ENCODE peak calls at places on chromosomes 13 and 19, in five cellular contexts. D is adipocyte, G is uterus, K is PC-9, R is NT2/D1. N is an unnamed sample.

GRCh38 chr13:78102121-78102677 is 183.6 kb upstream of the EDNRB start:
- DNase-seq in D (peak; percentile 83), K (no peak), G (peak; percentile 20), R (no peak), N (no peak)

GRCh38 chr19:27758626-27759505 is 1454.1 kb downstream of the UQCRFS1 start:
- DNase-seq in D (no peak), G (no peak), K (no peak), R (no peak), N (no peak)

GRCh38 chr19:10228925-10229324 is 2.2 kb downstream of the S1PR2 start:
- DNase-seq in D (peak; percentile 79), G (no peak), R (no peak), K (no peak), N (peak; percentile 61)

GRCh38 chr19:29610213-29610573 is 4.1 kb downstream of the POP4 start:
- DNase-seq in R (no peak), K (no peak), D (no peak), G (no peak), N (no peak)

GRCh38 chr19:48752511-48753365 is at the start of gene FUT1:
- DNase-seq in R (peak; percentile 30), K (peak; percentile 95), G (no peak), D (peak; percentile 55), N (no peak)

GRCh38 chr19:55079400-55080038 is 3.9 kb downstream of the EPS8L1 start:
- DNase-seq in R (no peak), K (no peak), D (no peak), G (no peak), N (no peak)

GRCh38 chr13:46633416-46633815 is 80.4 kb downstream of the LRCH1 start:
- DNase-seq in R (no peak), G (no peak), K (no peak), D (peak; percentile 76), N (no peak)

GRCh38 chr13:102993348-102993747 is 72.9 kb downstream of the SLC10A2 start:
- DNase-seq in D (peak; percentile 8), G (no peak), K (no peak), R (no peak), N (no peak)

GRCh38 chr19:15618321-15618720 is 3.3 kb downstream of the CYP4F8 start:
- DNase-seq in D (no peak), G (no peak), K (no peak), R (no peak), N (no peak)

GRCh38 chr13:104577029-104577820 is 1511.0 kb upstream of the SLC10A2 start:
- DNase-seq in R (no peak), G (no peak), D (no peak), K (no peak), N (no peak)

GRCh38 chr19:12943437-12944044 is 2.1 kb upstream of the RAD23A start:
- DNase-seq in G (no peak), K (no peak), R (no peak), D (no peak), N (no peak)

GRCh38 chr19:18196511-18196845 is 3.5 kb downstream of the MPV17L2 start:
- DNase-seq in K (no peak), D (no peak), G (no peak), R (no peak), N (no peak)

GRCh38 chr13:108155185-108156106 is 59.9 kb downstream of the LIG4 start:
- DNase-seq in R (peak; percentile 22), G (peak; percentile 24), D (peak; percentile 80), K (peak; percentile 48), N (peak; percentile 68)

GRCh38 chr13:51644649-51645048 is 60.4 kb downstream of the WDFY2 start:
- DNase-seq in K (peak; percentile 75), D (peak; percentile 39), G (no peak), R (no peak), N (no peak)

GRCh38 chr13:79988573-79988972 is 352.4 kb downstream of the SPRY2 start:
- DNase-seq in R (no peak), G (no peak), D (peak; percentile 64), K (no peak), N (no peak)

GRCh38 chr19:36113895-36114762 is 546 bp downstream of the POLR2I start:
- DNase-seq in G (peak; percentile 42), R (no peak), K (no peak), D (peak; percentile 56), N (no peak)

GRCh38 chr13:32736648-32737047 is 150.4 kb downstream of the PDS5B start:
- DNase-seq in R (no peak), D (no peak), K (no peak), G (no peak), N (no peak)

GRCh38 chr13:32734511-32734910 is 148.3 kb downstream of the PDS5B start:
- DNase-seq in K (no peak), G (no peak), D (peak; percentile 15), R (no peak), N (peak; percentile 69)

GRCh38 chr13:32735859-32736258 is 149.6 kb downstream of the PDS5B start:
- DNase-seq in G (no peak), K (no peak), D (no peak), R (no peak), N (no peak)

GRCh38 chr13:32737679-32738078 is 151.4 kb downstream of the PDS5B start:
- DNase-seq in D (no peak), G (no peak), R (no peak), K (no peak), N (no peak)

DNA sequence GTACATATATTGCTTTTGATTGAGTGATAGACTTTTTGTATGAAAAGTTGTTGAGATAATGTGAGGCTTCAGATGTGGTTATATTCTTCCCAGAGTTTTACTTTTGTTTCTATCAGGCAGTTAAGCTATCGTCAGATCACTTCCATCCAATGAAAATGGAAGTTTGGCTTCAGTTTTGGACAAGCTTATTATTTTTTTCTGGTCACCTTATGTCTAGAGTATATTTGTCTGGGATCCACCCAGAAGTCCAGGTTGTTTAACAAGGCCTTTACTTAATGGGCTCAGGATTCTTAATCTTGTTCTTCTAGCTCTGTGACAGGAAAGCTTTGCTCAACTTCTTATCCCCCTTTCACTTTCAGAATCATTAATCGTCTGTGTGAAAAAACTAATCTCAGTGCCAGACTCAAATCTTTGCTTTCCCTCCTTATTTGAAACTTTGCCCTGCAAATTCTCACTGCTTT is 150.9 kb downstream of the PDS5B start:
- DNase-seq in K (no peak), D (no peak), R (no peak), G (no peak), N (peak; percentile 23)
- H3K4me3 ChIP-seq in K (no peak overlapping the region), D (peak overlapping the region; percentile 79), R (no peak overlapping the region), G (peak overlapping the region; percentile 3), N (peak overlapping the region; percentile 9)

GRCh38 chr13:33110386-33110712 is 94.1 kb downstream of the KL start:
- DNase-seq in D (no peak), G (no peak), R (no peak), K (no peak), N (no peak)
- H3K4me1 ChIP-seq in D (peaks cover 42% of the 10 kb centered on the region), G (peaks cover 5% of the 10 kb centered on the region), R (no peaks in the 10 kb centered on the region), K (no peaks in the 10 kb centered on the region), N (peaks cover 36% of the 10 kb centered on the region)

GRCh38 chr13:43356566-43356965 is 333.2 kb downstream of the DNAJC15 start:
- DNase-seq in R (no peak), G (no peak), D (no peak), K (no peak), N (no peak)
- H3K4me3 ChIP-seq in R (no peak overlapping the region), G (no peak overlapping the region), D (no peak overlapping the region), K (no peak overlapping the region), N (no peak overlapping the region)

GRCh38 chr13:110249326-110249725 is 57.6 kb downstream of the COL4A1 start:
- DNase-seq in K (no peak), R (no peak), D (no peak), G (no peak), N (no peak)
- H3K4me1 ChIP-seq in K (peaks cover 5% of the 10 kb centered on the region), R (no peaks in the 10 kb centered on the region), D (peaks cover 75% of the 10 kb centered on the region), G (peaks cover 9% of the 10 kb centered on the region), N (peaks cover 22% of the 10 kb centered on the region)

GRCh38 chr13:106151056-106151699 is 384.3 kb downstream of the EFNB2 start:
- DNase-seq in R (peak; percentile 39), K (peak; percentile 99), D (peak; percentile 81), G (no peak), N (no peak)
- H3K4me3 ChIP-seq in R (no peak overlapping the region), K (no peak overlapping the region), D (no peak overlapping the region), G (no peak overlapping the region), N (no peak overlapping the region)

GRCh38 chr19:34173145-34173956 is 1.0 kb downstream of the LSM14A start:
- DNase-seq in D (peak; percentile 70), G (peak; percentile 23), R (peak; percentile 28), K (peak; percentile 89), N (peak; percentile 25)

GRCh38 chr19:34180273-34180672 is 8.0 kb downstream of the LSM14A start:
- DNase-seq in R (no peak), D (no peak), K (no peak), G (no peak), N (no peak)

GRCh38 chr19:34179066-34179465 is 6.8 kb downstream of the LSM14A start:
- DNase-seq in D (no peak), R (no peak), G (no peak), K (no peak), N (no peak)

GRCh38 chr19:34178276-34178614 is 5.9 kb downstream of the LSM14A start:
- DNase-seq in K (no peak), R (no peak), G (no peak), D (no peak), N (no peak)

GRCh38 chr19:34176581-34176980 is 4.3 kb downstream of the LSM14A start:
- DNase-seq in D (no peak), K (no peak), G (no peak), R (no peak), N (no peak)
- H3K4me1 ChIP-seq in D (peaks cover 61% of the 10 kb centered on the region), K (peaks cover 75% of the 10 kb centered on the region), G (peaks cover 15% of the 10 kb centered on the region), R (no peaks in the 10 kb centered on the region), N (peaks cover 54% of the 10 kb centered on the region)

N was measured in A673.